ENCODE peak calls at places on chromosome 17, in five cellular contexts. H, D, A, O and J are unnamed samples.

GRCh38 chr17:27485125-27485524 is 28.9 kb downstream of the KSR1 start:
- DNase-seq in H (no peak), D (no peak), A (no peak), O (no peak), J (no peak)

GRCh38 chr17:18981642-18982424 is 22.7 kb downstream of the FAM83G start:
- DNase-seq in H (no peak), D (no peak), A (no peak), O (no peak), J (no peak)

GRCh38 chr17:55067697-55068439 is 99.3 kb downstream of the STXBP4 start:
- DNase-seq in H (no peak), D (no peak), A (no peak), O (no peak), J (no peak)

GRCh38 chr17:75110307-75110937 is 653 bp downstream of the ARMC7 start:
- DNase-seq in H (no peak), D (no peak), A (no peak), O (peak; percentile 27), J (no peak)

GRCh38 chr17:44307387-44308186 is 814 bp upstream of the RUNDC3A start:
- DNase-seq in H (no peak), D (no peak), A (no peak), O (peak; percentile 66), J (peak; percentile 63)

GRCh38 chr17:56653877-56654276 is 60.4 kb downstream of the NOG start:
- DNase-seq in H (no peak), D (peak; percentile 11), A (no peak), O (peak; percentile 46), J (no peak)

GRCh38 chr17:31548709-31549108 is 157.2 kb downstream of the RAB11FIP4 start:
- DNase-seq in H (no peak), D (no peak), A (no peak), O (no peak), J (no peak)

GRCh38 chr17:72516772-72517399 is 396.1 kb downstream of the SOX9 start:
- DNase-seq in H (no peak), D (peak; percentile 64), A (no peak), O (peak; percentile 25), J (no peak)

GRCh38 chr17:57151798-57152197 is 66.8 kb downstream of the AKAP1 start:
- DNase-seq in H (no peak), D (no peak), A (no peak), O (no peak), J (no peak)

GRCh38 chr17:57466042-57466471 is 209.7 kb downstream of the MSI2 start:
- DNase-seq in H (no peak), D (no peak), A (no peak), O (no peak), J (no peak)

GRCh38 chr17:10589553-10590145 is 40.2 kb upstream of the MYH2 start:
- DNase-seq in H (no peak), D (no peak), A (no peak), O (no peak), J (no peak)

GRCh38 chr17:493666-494065 is 141.1 kb upstream of the RPH3AL start:
- DNase-seq in H (no peak), D (no peak), A (no peak), O (no peak), J (no peak)

DNA sequence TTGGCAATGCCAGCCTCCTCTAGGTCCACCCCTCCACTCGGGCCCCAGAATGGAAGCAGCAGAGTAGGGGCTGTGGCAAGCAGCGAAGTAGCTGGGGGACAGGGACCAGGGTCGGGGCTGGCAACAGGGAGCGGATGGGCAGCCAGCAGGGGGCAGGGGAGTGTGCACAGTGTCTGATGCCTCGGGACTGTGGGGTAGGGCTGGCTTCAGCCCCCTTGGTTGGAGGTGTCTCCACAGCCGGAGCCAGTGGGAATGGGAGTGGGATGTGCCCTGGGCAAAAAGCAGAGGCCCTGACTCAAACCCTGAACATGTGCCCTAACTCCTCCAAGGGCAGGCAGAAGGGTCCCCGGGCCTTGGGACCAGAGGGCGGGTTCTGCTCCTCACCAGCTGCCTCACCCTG is 18.5 kb upstream of the ARHGAP27 start:
- DNase-seq in H (no peak), D (no peak), A (no peak), O (no peak), J (no peak)
- TF ChIP-seq CTCF in H (no peak), D (no peak), A (no peak), O (no peak), J (no peak)

DNA sequence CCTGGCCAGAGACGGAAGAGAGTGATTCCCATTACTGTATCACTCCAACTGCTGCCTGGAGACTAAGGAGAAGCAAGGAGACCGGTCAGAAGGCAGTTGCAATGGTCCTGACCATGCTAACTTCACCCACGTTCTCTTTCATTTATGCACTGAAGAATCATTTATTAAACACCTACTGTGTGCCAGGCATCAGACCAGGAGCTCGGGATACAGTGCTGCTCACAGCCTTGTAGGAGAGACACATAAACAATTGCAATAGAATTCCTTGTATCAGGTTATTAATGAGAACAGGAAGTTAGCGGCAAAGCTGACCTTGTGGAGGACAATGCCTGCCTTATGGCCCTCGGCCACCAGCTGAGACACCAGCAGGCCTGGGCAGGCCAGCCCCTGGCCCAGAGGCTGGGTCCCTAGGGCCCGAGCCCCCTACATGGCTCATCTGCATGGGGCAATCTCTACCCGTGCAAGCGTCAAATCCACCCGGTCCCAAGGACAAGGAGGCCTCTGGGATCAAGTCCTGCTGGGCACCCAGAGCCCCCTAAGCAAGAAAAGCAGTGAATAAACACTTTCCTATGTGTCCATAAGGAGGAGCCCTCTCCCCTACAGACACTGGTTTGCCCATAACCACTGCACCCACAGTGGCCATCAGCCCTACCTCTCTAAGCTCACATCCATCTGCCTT is 8.6 kb upstream of the ENPP7 start:
- DNase-seq in H (no peak), D (no peak), A (no peak), O (no peak), J (no peak)
- TF ChIP-seq CTCF in H (no peak), D (no peak), A (no peak), O (peak; percentile 48), J (no peak)

GRCh38 chr17:36074365-36074764 is 10.3 kb downstream of the CCL18 start:
- DNase-seq in H (no peak), D (no peak), A (no peak), O (no peak), J (no peak)

GRCh38 chr17:36070427-36070826 is 6.4 kb downstream of the CCL18 start:
- DNase-seq in H (no peak), D (no peak), A (no peak), O (no peak), J (no peak)

GRCh38 chr17:36068524-36068923 is 4.5 kb downstream of the CCL18 start:
- DNase-seq in H (no peak), D (no peak), A (no peak), O (no peak), J (no peak)

GRCh38 chr17:36069131-36069530 is 5.1 kb downstream of the CCL18 start:
- DNase-seq in H (no peak), D (no peak), A (no peak), O (no peak), J (no peak)

GRCh38 chr17:36072431-36073121 is 8.5 kb downstream of the CCL18 start:
- DNase-seq in H (no peak), D (peak; percentile 69), A (no peak), O (peak; percentile 75), J (no peak)
- TF ChIP-seq CTCF in H (no peak), D (peak; percentile 81), A (peak; percentile 39), O (peak; percentile 77), J (peak; percentile 79)

DNA sequence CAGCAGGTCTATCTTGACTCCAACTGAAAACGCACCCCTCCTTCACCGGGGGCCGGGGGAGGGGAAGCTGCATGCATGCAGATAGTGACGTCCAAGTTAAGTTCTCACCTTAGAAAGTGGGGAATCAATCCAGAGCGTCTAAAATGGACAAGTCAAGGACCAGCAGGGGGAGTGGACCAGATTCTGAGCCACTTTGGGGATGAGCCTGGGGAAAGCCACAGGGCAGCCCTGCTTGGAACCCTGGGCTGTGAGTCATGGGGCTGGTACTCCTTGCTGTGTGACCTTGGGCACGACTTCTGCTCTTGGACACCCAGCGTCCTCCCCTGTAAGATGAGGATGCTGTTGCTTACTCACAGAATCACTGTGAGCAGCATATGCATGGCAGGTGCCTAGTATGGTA is 9.1 kb downstream of the TNFRSF13B start:
- DNase-seq in H (peak; percentile 23), D (no peak), A (no peak), O (no peak), J (no peak)
- TF ChIP-seq CTCF in H (no peak), D (peak; percentile 21), A (no peak), O (no peak), J (no peak)

DNA sequence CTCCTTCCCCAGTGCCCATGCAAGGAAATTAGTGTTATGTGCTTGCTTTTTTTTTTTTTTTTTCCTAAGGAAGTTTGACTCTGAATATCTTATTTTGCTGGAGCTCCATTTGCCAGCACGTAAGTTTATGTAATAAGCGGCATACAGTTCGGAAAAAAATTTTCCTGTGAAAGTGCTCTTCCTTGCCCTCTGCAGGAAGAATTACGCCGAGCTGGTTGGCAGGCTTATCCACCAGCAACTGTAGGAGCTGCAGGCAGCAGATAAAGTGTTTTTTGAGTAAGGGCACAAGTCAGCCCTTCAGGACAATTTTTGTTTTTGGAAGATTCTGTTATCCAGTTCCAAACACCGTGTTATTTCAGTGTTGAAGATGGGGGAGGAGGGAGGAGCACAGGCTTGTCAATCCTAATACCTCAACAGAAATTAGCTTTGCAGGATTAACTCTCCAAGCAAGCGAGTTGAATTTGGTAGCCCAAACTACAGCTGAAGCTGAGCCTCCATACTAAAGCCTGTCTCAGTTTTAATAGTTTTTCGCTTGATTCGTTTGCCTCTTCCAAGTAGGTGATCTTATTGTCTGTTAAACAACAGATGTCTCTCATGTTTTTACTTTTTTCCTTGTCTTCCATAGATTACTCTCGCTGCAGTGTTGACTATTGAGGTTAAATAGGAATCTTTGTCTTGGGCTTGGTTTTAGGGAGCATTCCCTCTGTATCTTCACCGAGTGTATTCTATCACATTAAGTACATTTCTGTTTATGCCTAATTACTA is 1.1 kb downstream of the SPECC1 start:
- DNase-seq in H (no peak), D (no peak), A (no peak), O (no peak), J (no peak)
- TF ChIP-seq CTCF in H (no peak), D (no peak), A (peak; percentile 32), O (no peak), J (no peak)

GRCh38 chr17:67272312-67273050 is 27.5 kb upstream of the HELZ start:
- DNase-seq in H (no peak), D (no peak), A (no peak), O (no peak), J (no peak)
- TF ChIP-seq CTCF in H (no peak), D (peak; percentile 44), A (no peak), O (peak; percentile 34), J (peak; percentile 25)

GRCh38 chr17:69198238-69198637 is 30.4 kb downstream of the ABCA10 start:
- DNase-seq in H (no peak), D (no peak), A (no peak), O (no peak), J (no peak)
- TF ChIP-seq CTCF in H (no peak), D (no peak), A (no peak), O (no peak), J (no peak)